ENCODE peak calls at places on chromosome X, in six cellular contexts. K is CD8-positive, alpha-beta memory T cell; A is EL; P is NCI-H460; H is gastrocnemius medialis; T is GM10248. M is an unnamed sample.

GRCh38 chrX:104852241-104852640 is 286.2 kb downstream of the IL1RAPL2 start:
- DNase-seq in A (no peak), H (no peak), T (no peak), K (no peak), P (no peak), M (no peak)

GRCh38 chrX:43450355-43450754 is 205.7 kb upstream of the MAOA start:
- DNase-seq in A (no peak), P (no peak), T (no peak), K (no peak), H (no peak), M (no peak)

GRCh38 chrX:49876750-49877149 is 2.5 kb upstream of the USP27X start:
- DNase-seq in T (peak), H (no peak), K (peak), P (peak), A (peak), M (no peak)

GRCh38 chrX:15903186-15903681 is 48.6 kb upstream of the AP1S2 start:
- DNase-seq in P (no peak), T (peak), H (no peak), K (no peak), A (no peak), M (no peak)

GRCh38 chrX:14673764-14674163 is 144.4 kb downstream of the GLRA2 start:
- DNase-seq in A (peak), T (peak), H (no peak), P (peak), K (no peak), M (peak)

GRCh38 chrX:72003811-72004750 is 93.4 kb downstream of the NHSL2 start:
- DNase-seq in A (peak), P (no peak), H (no peak), T (no peak), K (no peak), M (peak)

GRCh38 chrX:53288173-53288572 is 6.8 kb upstream of the IQSEC2 start:
- DNase-seq in K (peak), H (peak), T (no peak), A (no peak), P (no peak), M (no peak)

GRCh38 chrX:12700745-12701144 is 90.5 kb upstream of the PRPS2 start:
- DNase-seq in H (no peak), T (no peak), A (no peak), K (no peak), P (no peak), M (no peak)

GRCh38 chrX:53318766-53319353 is 37.5 kb upstream of the IQSEC2 start:
- DNase-seq in A (no peak), P (no peak), K (no peak), H (no peak), T (no peak), M (no peak)

GRCh38 chrX:118038614-118039365 is 77.8 kb downstream of the KLHL13 start:
- DNase-seq in T (no peak), H (no peak), K (no peak), P (no peak), A (no peak), M (no peak)

GRCh38 chrX:154444001-154444754 is at the start of gene FAM50A:
- DNase-seq in P (peak), H (peak), A (peak), K (peak), T (peak), M (no peak)

GRCh38 chrX:1928805-1929204 is 313.9 kb downstream of the ASMT start:
- DNase-seq in K (no peak), P (no peak), T (no peak), A (no peak), H (no peak), M (no peak)

GRCh38 chrX:85836868-85837267 is 210.5 kb downstream of the CHM start:
- DNase-seq in K (no peak), T (no peak), A (peak), H (peak), P (no peak), M (peak)

GRCh38 chrX:8897259-8897658 is 96.1 kb upstream of the FAM9A start:
- DNase-seq in K (no peak), A (peak), P (no peak), T (no peak), H (no peak), M (no peak)

GRCh38 chrX:115649461-115650063 is 88.6 kb downstream of the PLS3 start:
- DNase-seq in A (no peak), H (no peak), K (no peak), P (no peak), T (no peak), M (no peak)

GRCh38 chrX:75156537-75156945 is 458 bp upstream of the ABCB7 start:
- DNase-seq in H (no peak), A (peak), T (no peak), K (no peak), P (no peak), M (no peak)

GRCh38 chrX:47191331-47191730 is 2.3 kb upstream of the UBA1 start:
- DNase-seq in H (no peak), A (peak), T (peak), P (no peak), K (peak), M (no peak)

GRCh38 chrX:63349307-63349706 is 1.8 kb downstream of the SPIN4 start:
- DNase-seq in H (no peak), T (no peak), A (peak), P (no peak), K (no peak), M (no peak)

GRCh38 chrX:53073115-53073581 is 9.0 kb upstream of the TSPYL2 start:
- DNase-seq in T (no peak), P (no peak), H (no peak), A (no peak), K (no peak), M (no peak)

GRCh38 chrX:133185119-133185518 is 33.0 kb downstream of the TFDP3 start:
- DNase-seq in K (no peak), P (no peak), A (no peak), H (no peak), T (no peak), M (no peak)